ENCODE peak calls at places on chromosomes 7 and 10, in eight cellular contexts. L is spleen, A is WTC11, T is HFF-Myc, X is fibroblast of lung, J is AG09319, Z is RWPE1, O is tibial artery. C is an unnamed sample.

GRCh38 chr7:80499350-80499955 is 12.4 kb downstream of the GNAT3 start:
- DNase-seq in A (peak), Z (peak), T (peak), J (peak), L (no peak), X (peak), O (peak), C (peak)

GRCh38 chr10:21807162-21807561 is 196.4 kb downstream of the DNAJC1 start:
- DNase-seq in O (no peak), L (no peak), J (no peak), Z (no peak), X (no peak), T (no peak), A (peak), C (no peak)

GRCh38 chr10:22308390-22308789 is 7.8 kb upstream of the COMMD3 start:
- DNase-seq in O (no peak), L (no peak), A (no peak), Z (peak), J (no peak), X (peak), T (no peak), C (no peak)

GRCh38 chr10:113549856-113550255 is 3.0 kb upstream of the HABP2 start:
- DNase-seq in Z (no peak), J (no peak), L (no peak), A (no peak), O (no peak), T (no peak), X (no peak), C (no peak)

GRCh38 chr10:1546431-1547110 is 190.8 kb downstream of the ADARB2 start:
- DNase-seq in T (no peak), A (no peak), J (no peak), X (no peak), Z (no peak), L (peak), O (no peak), C (no peak)

GRCh38 chr7:132618956-132619305 is 42.7 kb upstream of the PLXNA4 start:
- DNase-seq in L (no peak), T (no peak), Z (peak), X (peak), O (no peak), A (no peak), J (no peak), C (peak)

GRCh38 chr10:46312953-46313352 is 26.2 kb downstream of the ANTXRL start:
- DNase-seq in J (no peak), L (no peak), T (no peak), Z (no peak), O (no peak), X (no peak), A (no peak), C (no peak)

GRCh38 chr7:47403341-47403866 is 178.5 kb downstream of the TNS3 start:
- DNase-seq in Z (no peak), X (peak), L (no peak), J (no peak), T (no peak), O (peak), A (no peak), C (peak)

GRCh38 chr10:112360308-112361270 is 13.3 kb upstream of the ACSL5 start:
- DNase-seq in X (peak), O (peak), T (no peak), J (no peak), Z (peak), L (no peak), A (no peak), C (peak)

GRCh38 chr10:127314797-127315196 is 118.4 kb upstream of the INSYN2A start:
- DNase-seq in O (no peak), Z (no peak), T (no peak), A (no peak), J (no peak), L (no peak), X (no peak), C (no peak)

GRCh38 chr7:34135924-34136323 is 230.6 kb downstream of the BMPER start:
- DNase-seq in O (no peak), L (no peak), A (no peak), J (no peak), Z (no peak), X (no peak), T (no peak), C (no peak)

GRCh38 chr10:128642502-128642901 is 516.3 kb upstream of the MKI67 start:
- DNase-seq in J (no peak), L (no peak), Z (no peak), A (no peak), O (no peak), X (peak), T (no peak), C (no peak)

GRCh38 chr10:97138777-97139317 is 46.9 kb downstream of the SLIT1 start:
- DNase-seq in L (peak), Z (no peak), J (no peak), T (no peak), O (no peak), X (no peak), A (no peak), C (no peak)

GRCh38 chr7:1542841-1543747 is 12.6 kb downstream of the MAFK start:
- DNase-seq in T (no peak), A (no peak), Z (no peak), O (no peak), X (no peak), J (no peak), L (no peak), C (no peak)

GRCh38 chr10:94138391-94138790 is 144.7 kb downstream of the PLCE1 start:
- DNase-seq in T (no peak), J (no peak), Z (no peak), X (peak), O (no peak), L (no peak), A (no peak), C (peak)

GRCh38 chr7:4479367-4480039 is 202.6 kb upstream of the FOXK1 start:
- DNase-seq in X (peak), J (no peak), T (peak), L (no peak), O (no peak), A (peak), Z (peak), C (peak)

GRCh38 chr7:135670179-135670578 is 7.9 kb downstream of the STMP1 start:
- DNase-seq in X (peak), A (no peak), O (no peak), Z (peak), J (no peak), L (no peak), T (no peak), C (peak)

GRCh38 chr7:121449735-121450134 is 53.6 kb upstream of the FAM3C start:
- DNase-seq in L (no peak), T (no peak), A (no peak), O (no peak), X (no peak), Z (no peak), J (no peak), C (no peak)

GRCh38 chr7:133183042-133183441 is 69.8 kb upstream of the EXOC4 start:
- DNase-seq in J (no peak), X (no peak), L (no peak), A (no peak), T (no peak), O (no peak), Z (no peak), C (no peak)

GRCh38 chr10:107139237-107139636 is 25.3 kb downstream of the SORCS1 start:
- DNase-seq in J (no peak), Z (no peak), L (no peak), T (no peak), A (no peak), X (no peak), O (no peak), C (no peak)

GRCh38 chr10:73773152-73773879 is 8.5 kb upstream of the CHCHD1 start:
- DNase-seq in A (no peak), O (no peak), J (no peak), X (no peak), T (no peak), Z (peak), L (no peak), C (no peak)

GRCh38 chr7:156654511-156655231 is 14.1 kb downstream of the RNF32 start:
- DNase-seq in T (no peak), O (no peak), J (no peak), X (no peak), A (no peak), Z (no peak), L (no peak), C (no peak)

GRCh38 chr7:111931958-111932357 is 274.2 kb downstream of the DOCK4 start:
- DNase-seq in J (no peak), T (no peak), A (no peak), X (peak), O (no peak), Z (no peak), L (no peak), C (peak)

GRCh38 chr10:126929391-126929790 is 24.2 kb downstream of the DOCK1 start:
- DNase-seq in L (no peak), A (no peak), T (no peak), O (no peak), J (no peak), Z (no peak), X (no peak), C (no peak)

GRCh38 chr7:87600130-87601124 is at the start of gene ABCB1:
- DNase-seq in A (peak), J (no peak), O (peak), X (peak), T (no peak), L (peak), Z (no peak), C (peak)

GRCh38 chr7:2521952-2522591 is 2.5 kb downstream of the LFNG start:
- DNase-seq in A (no peak), L (peak), X (peak), T (no peak), J (no peak), Z (no peak), O (no peak), C (no peak)

GRCh38 chr7:73504920-73505319 is 17.2 kb downstream of the BAZ1B start:
- DNase-seq in Z (no peak), A (no peak), J (no peak), O (no peak), X (no peak), T (no peak), L (no peak), C (no peak)

GRCh38 chr10:43879742-43880141 is 231.1 kb upstream of the ZNF32 start:
- DNase-seq in A (no peak), O (peak), T (no peak), J (no peak), X (no peak), Z (no peak), L (no peak), C (no peak)

GRCh38 chr10:29228586-29228985 is 60.3 kb upstream of the LYZL1 start:
- DNase-seq in T (no peak), Z (no peak), A (no peak), O (no peak), L (no peak), X (no peak), J (no peak), C (no peak)

GRCh38 chr7:102117743-102118142 is 168.9 kb upstream of the SH2B2 start:
- DNase-seq in X (peak), O (no peak), L (no peak), J (no peak), A (no peak), Z (no peak), T (no peak), C (peak)

GRCh38 chr7:990352-991005 is 7.5 kb downstream of the CYP2W1 start:
- DNase-seq in X (no peak), O (no peak), J (no peak), Z (no peak), L (no peak), T (no peak), A (no peak), C (no peak)

GRCh38 chr7:45721949-45722598 is 147.9 kb downstream of the ADCY1 start:
- DNase-seq in J (no peak), X (no peak), T (no peak), Z (no peak), O (no peak), A (no peak), L (peak), C (no peak)
- TF ChIP-seq CTCF in J (no peak), X (no peak), T (peak), Z (no peak), O (no peak), A (no peak), L (no peak), C (no peak)

DNA sequence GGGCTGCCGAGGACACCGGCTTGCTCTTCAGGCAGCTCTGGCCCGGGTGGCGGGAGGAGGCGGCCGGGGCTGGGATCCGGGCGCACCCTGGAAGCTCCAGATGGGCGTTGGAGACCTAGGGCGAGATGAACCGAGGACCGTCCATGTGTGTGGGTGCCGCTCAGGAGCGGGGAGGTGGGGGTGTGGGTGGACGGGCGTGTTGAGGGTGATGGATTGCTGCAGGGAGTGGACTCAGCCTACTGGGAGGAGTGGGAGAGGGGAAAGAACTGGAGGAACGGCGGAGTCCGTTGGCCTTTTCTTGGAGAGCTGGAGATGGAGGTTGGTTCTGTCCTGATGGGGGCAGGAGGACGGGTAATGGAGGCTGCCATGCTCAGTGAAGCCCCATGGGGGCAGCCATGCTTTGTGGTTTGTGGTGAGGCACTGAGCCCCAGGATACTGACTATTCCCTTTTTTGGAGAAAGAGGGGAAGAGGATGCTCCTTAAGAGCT is 27.1 kb downstream of the HIF1AN start:
- DNase-seq in X (peak), J (no peak), T (no peak), O (no peak), Z (peak), A (peak), L (no peak), C (peak)
- TF ChIP-seq CTCF in X (peak), J (peak), T (peak), O (no peak), Z (no peak), A (peak), L (no peak), C (peak)

DNA sequence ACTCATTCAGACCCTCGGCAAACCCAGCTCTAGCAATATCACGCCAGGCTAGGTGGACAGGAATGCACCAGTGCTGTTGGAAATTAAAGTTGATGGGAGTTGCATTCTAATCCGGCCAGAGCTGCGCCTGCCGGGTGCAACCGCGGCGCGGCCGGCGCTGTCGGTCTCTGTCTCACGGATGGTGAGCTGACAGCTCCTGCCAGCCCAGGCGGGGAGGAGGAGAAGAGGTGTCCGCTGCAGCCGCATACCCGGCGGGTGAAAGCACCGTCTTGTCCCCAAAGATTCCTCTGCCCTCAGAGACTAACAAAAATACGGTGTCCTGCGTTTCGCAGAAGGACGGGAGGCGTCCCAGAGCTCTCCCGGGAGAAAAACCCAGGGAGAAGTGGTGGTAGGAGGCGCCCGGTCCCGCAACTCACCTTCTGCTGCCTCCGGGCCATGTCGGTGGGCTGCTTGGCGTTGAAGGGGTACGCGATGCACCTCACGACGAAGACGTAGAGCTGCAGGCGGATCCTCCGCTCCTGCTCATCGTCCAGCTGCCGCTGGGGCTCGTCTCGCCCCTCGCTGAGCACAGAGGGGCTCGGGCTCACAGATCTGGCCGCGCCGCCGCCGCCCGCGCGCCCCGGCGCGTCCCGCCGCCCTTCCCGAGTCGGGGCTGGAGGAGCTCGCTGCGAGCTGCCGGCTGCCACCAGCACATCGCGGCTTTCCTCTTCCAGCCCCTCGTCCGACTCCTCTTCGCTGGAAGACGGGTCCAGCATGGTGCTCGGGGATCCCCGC is 490 bp downstream of the CADPS2 start:
- DNase-seq in J (no peak), O (peak), A (peak), L (peak), Z (peak), X (peak), T (no peak), C (peak)
- TF ChIP-seq CTCF in J (peak), O (no peak), A (no peak), L (no peak), Z (no peak), X (no peak), T (no peak), C (no peak)

GRCh38 chr10:118971876-118972275 is 57.6 kb upstream of the NANOS1 start:
- DNase-seq in X (no peak), Z (no peak), T (no peak), O (no peak), J (no peak), L (no peak), A (no peak), C (no peak)

GRCh38 chr10:118970770-118971169 is 58.7 kb upstream of the NANOS1 start:
- DNase-seq in O (no peak), L (no peak), T (no peak), Z (no peak), A (no peak), X (no peak), J (no peak), C (no peak)

GRCh38 chr10:118973744-118974143 is 55.8 kb upstream of the NANOS1 start:
- DNase-seq in T (no peak), Z (no peak), X (no peak), O (no peak), J (no peak), L (no peak), A (no peak), C (no peak)

GRCh38 chr10:118969014-118969413 is 60.5 kb upstream of the NANOS1 start:
- DNase-seq in O (no peak), X (no peak), J (no peak), A (no peak), T (no peak), Z (no peak), L (no peak), C (no peak)

GRCh38 chr10:118971187-118971586 is 58.3 kb upstream of the NANOS1 start:
- DNase-seq in L (no peak), A (no peak), Z (no peak), T (no peak), O (no peak), X (no peak), J (no peak), C (no peak)
- TF ChIP-seq CTCF in L (no peak), A (no peak), Z (no peak), T (no peak), O (no peak), X (no peak), J (no peak), C (no peak)

DNA sequence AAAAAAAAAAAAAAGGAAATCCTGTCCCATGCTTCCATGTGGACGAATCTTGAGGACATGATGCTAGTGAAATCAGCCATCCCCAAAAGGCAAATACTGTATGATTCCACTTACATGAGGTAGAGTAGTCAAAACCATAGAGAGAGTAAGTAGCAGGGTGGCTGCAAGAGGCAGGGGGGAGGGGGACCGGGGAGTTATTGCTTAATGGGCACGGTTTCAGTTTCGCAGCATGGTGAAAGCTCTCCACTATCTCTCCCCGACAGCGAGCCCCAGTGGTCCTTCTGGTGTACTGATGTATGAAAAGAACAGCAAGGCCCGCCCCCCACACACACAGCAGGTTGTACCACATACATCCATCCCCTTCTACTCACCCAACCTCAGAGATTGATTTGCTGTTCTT is 32.8 kb downstream of the NOD1 start:
- DNase-seq in T (no peak), O (peak), J (peak), A (peak), Z (no peak), X (peak), L (peak), C (peak)
- TF ChIP-seq CTCF in T (peak), O (peak), J (peak), A (no peak), Z (no peak), X (no peak), L (peak), C (peak)

DNA sequence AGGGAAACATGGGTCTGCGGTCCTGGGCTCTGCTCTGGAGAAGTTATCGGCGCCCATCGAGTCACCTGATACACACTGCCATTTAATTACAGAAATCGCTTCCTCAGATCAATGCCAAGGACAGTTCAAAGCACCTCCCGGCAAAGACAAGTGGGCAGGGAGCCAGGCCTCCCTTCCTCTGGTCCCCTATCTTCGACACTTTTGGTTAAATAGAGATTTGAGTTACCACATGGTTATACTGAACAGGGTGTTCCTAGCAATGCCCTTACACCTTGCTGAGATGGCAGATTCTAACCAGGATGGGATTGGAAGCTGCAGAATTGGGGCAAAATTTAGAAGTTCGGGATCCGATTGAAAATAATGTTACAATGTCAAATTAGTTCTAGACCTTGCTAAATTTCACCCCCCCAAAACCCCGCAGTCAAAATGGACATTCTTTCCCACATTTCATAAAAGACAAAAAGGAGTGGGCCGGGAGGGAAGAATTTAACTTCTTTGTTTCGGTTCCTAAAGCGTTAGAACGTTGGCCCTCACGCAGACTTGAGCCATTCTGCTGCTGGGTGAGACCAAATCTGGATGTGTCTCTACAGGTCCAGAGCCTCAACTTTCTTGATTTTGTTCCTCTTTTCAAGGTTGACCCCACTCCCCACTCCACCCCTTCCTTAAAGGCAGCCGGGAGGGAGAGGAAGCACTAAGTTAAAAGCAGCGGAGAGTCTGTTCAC is 2.2 kb upstream of the DLX5 start:
- DNase-seq in Z (no peak), X (no peak), O (no peak), T (no peak), J (no peak), A (no peak), L (no peak), C (no peak)
- TF ChIP-seq CTCF in Z (no peak), X (no peak), O (no peak), T (no peak), J (no peak), A (no peak), L (no peak), C (no peak)

C was measured in astrocyte of the spinal cord.